ENCODE peak calls at places on chromosomes 1 and 21, in six cellular contexts. One of them, this sample, is unnamed.

GRCh38 chr1:71850936-71851335 is 431.4 kb downstream of the NEGR1 start:
- DNase-seq in CD8-positive, alpha-beta T cell: no peak
- DNase-seq in GM23338: no peak
- DNase-seq in fibroblast of the aortic adventitia: peak; percentile 58
- DNase-seq in cardiac muscle cell: no peak
- DNase-seq in spleen: no peak
- DNase-seq in this sample: no peak

GRCh38 chr1:19414490-19414889 is 70.8 kb downstream of the CAPZB start:
- DNase-seq in CD8-positive, alpha-beta T cell: no peak
- DNase-seq in GM23338: no peak
- DNase-seq in fibroblast of the aortic adventitia: peak; percentile 87
- DNase-seq in cardiac muscle cell: no peak
- DNase-seq in spleen: no peak
- DNase-seq in this sample: no peak

GRCh38 chr1:178075323-178075722 is 18.6 kb upstream of the RASAL2 start:
- DNase-seq in CD8-positive, alpha-beta T cell: no peak
- DNase-seq in GM23338: no peak
- DNase-seq in fibroblast of the aortic adventitia: peak; percentile 39
- DNase-seq in cardiac muscle cell: no peak
- DNase-seq in spleen: no peak
- DNase-seq in this sample: no peak

GRCh38 chr1:230849451-230850194 is 18.7 kb downstream of the C1orf198 start:
- DNase-seq in CD8-positive, alpha-beta T cell: no peak
- DNase-seq in GM23338: no peak
- DNase-seq in fibroblast of the aortic adventitia: peak; percentile 97
- DNase-seq in cardiac muscle cell: peak; percentile 43
- DNase-seq in spleen: no peak
- DNase-seq in this sample: no peak

GRCh38 chr1:37323486-37324377 is 150.6 kb upstream of the ZC3H12A start:
- DNase-seq in CD8-positive, alpha-beta T cell: no peak
- DNase-seq in GM23338: peak; percentile 88
- DNase-seq in fibroblast of the aortic adventitia: peak; percentile 2
- DNase-seq in cardiac muscle cell: no peak
- DNase-seq in spleen: peak; percentile 66
- DNase-seq in this sample: no peak

GRCh38 chr1:228093050-228093906 is 9.8 kb downstream of the C1orf35 start:
- DNase-seq in CD8-positive, alpha-beta T cell: no peak
- DNase-seq in GM23338: no peak
- DNase-seq in fibroblast of the aortic adventitia: no peak
- DNase-seq in cardiac muscle cell: no peak
- DNase-seq in spleen: no peak
- DNase-seq in this sample: no peak

GRCh38 chr1:73205294-73205973 is 923.1 kb upstream of the NEGR1 start:
- DNase-seq in CD8-positive, alpha-beta T cell: no peak
- DNase-seq in GM23338: peak; percentile 44
- DNase-seq in fibroblast of the aortic adventitia: no peak
- DNase-seq in cardiac muscle cell: peak; percentile 5
- DNase-seq in spleen: no peak
- DNase-seq in this sample: no peak

GRCh38 chr1:97046765-97047411 is 325.3 kb downstream of the PTBP2 start:
- DNase-seq in CD8-positive, alpha-beta T cell: no peak
- DNase-seq in GM23338: no peak
- DNase-seq in fibroblast of the aortic adventitia: no peak
- DNase-seq in cardiac muscle cell: no peak
- DNase-seq in spleen: no peak
- DNase-seq in this sample: no peak

GRCh38 chr1:20846461-20847374 is 59.6 kb upstream of the HP1BP3 start:
- DNase-seq in CD8-positive, alpha-beta T cell: no peak
- DNase-seq in GM23338: no peak
- DNase-seq in fibroblast of the aortic adventitia: no peak
- DNase-seq in cardiac muscle cell: no peak
- DNase-seq in spleen: no peak
- DNase-seq in this sample: no peak

GRCh38 chr1:16167331-16168143 is 11.7 kb upstream of the EPHA2 start:
- DNase-seq in CD8-positive, alpha-beta T cell: peak; percentile 60
- DNase-seq in GM23338: peak; percentile 92
- DNase-seq in fibroblast of the aortic adventitia: no peak
- DNase-seq in cardiac muscle cell: peak; percentile 81
- DNase-seq in spleen: peak; percentile 87
- DNase-seq in this sample: peak; percentile 50

GRCh38 chr1:35663434-35663833 is 22.1 kb upstream of the PSMB2 start:
- DNase-seq in CD8-positive, alpha-beta T cell: no peak
- DNase-seq in GM23338: no peak
- DNase-seq in fibroblast of the aortic adventitia: no peak
- DNase-seq in cardiac muscle cell: no peak
- DNase-seq in spleen: no peak
- DNase-seq in this sample: no peak

GRCh38 chr1:102840741-102841140 is 267.6 kb downstream of the COL11A1 start:
- DNase-seq in CD8-positive, alpha-beta T cell: no peak
- DNase-seq in GM23338: no peak
- DNase-seq in fibroblast of the aortic adventitia: no peak
- DNase-seq in cardiac muscle cell: no peak
- DNase-seq in spleen: no peak
- DNase-seq in this sample: no peak

GRCh38 chr1:234943801-234944402 is 184.7 kb downstream of the TOMM20 start:
- DNase-seq in CD8-positive, alpha-beta T cell: no peak
- DNase-seq in GM23338: no peak
- DNase-seq in fibroblast of the aortic adventitia: no peak
- DNase-seq in cardiac muscle cell: no peak
- DNase-seq in spleen: no peak
- DNase-seq in this sample: no peak

GRCh38 chr1:244860914-244861610 is 3.3 kb downstream of the HNRNPU start:
- DNase-seq in CD8-positive, alpha-beta T cell: no peak
- DNase-seq in GM23338: no peak
- DNase-seq in fibroblast of the aortic adventitia: no peak
- DNase-seq in cardiac muscle cell: no peak
- DNase-seq in spleen: no peak
- DNase-seq in this sample: no peak

GRCh38 chr1:27388337-27389005 is 4.0 kb upstream of the GPR3 start:
- DNase-seq in CD8-positive, alpha-beta T cell: peak; percentile 83
- DNase-seq in GM23338: peak; percentile 89
- DNase-seq in fibroblast of the aortic adventitia: peak; percentile 50
- DNase-seq in cardiac muscle cell: peak; percentile 74
- DNase-seq in spleen: peak; percentile 87
- DNase-seq in this sample: peak; percentile 65

GRCh38 chr1:96721382-96722160 is at the start of gene PTBP2:
- DNase-seq in CD8-positive, alpha-beta T cell: peak; percentile 82
- DNase-seq in GM23338: peak; percentile 89
- DNase-seq in fibroblast of the aortic adventitia: peak; percentile 66
- DNase-seq in cardiac muscle cell: peak; percentile 94
- DNase-seq in spleen: peak; percentile 97
- DNase-seq in this sample: peak; percentile 71

DNA sequence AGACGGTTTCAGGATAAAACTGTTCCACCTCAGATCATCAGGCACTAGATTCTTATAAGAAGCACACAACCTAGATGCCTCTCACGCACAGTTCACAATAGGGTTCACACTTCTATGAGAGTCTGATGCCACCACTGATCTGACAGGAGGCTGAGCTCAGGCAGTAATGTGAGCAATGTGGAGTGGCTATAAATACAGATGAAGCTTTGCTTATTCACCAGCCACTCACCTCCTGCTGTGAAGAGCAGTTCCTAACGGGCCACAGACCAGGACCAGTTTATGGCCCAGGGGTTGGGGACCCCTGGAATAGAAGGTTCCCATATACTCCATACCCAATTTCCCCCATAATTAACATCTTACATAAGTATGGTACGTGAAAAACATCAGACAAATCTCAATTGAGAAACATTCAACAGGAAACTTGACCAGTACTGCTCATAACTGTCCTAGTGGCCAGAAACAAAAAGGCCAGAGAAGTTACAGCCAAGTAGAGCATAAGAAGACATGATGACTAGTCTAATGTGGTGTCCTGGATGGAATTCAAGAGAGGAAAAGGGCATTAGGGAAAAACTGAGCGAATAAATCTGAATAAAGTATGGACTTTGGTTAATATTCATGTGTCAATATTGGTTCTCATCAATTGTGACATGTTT is 24.7 kb upstream of the IGSF5 start:
- DNase-seq in CD8-positive, alpha-beta T cell: no peak
- DNase-seq in GM23338: peak; percentile 6
- DNase-seq in fibroblast of the aortic adventitia: no peak
- DNase-seq in cardiac muscle cell: peak; percentile 19
- DNase-seq in spleen: no peak
- DNase-seq in this sample: no peak
- TF ChIP-seq CTCF in CD8-positive, alpha-beta T cell: no peak
- TF ChIP-seq CTCF in GM23338: no peak
- TF ChIP-seq CTCF in fibroblast of the aortic adventitia: no peak
- TF ChIP-seq CTCF in cardiac muscle cell: no peak
- TF ChIP-seq CTCF in spleen: no peak
- TF ChIP-seq CTCF in this sample: no peak

DNA sequence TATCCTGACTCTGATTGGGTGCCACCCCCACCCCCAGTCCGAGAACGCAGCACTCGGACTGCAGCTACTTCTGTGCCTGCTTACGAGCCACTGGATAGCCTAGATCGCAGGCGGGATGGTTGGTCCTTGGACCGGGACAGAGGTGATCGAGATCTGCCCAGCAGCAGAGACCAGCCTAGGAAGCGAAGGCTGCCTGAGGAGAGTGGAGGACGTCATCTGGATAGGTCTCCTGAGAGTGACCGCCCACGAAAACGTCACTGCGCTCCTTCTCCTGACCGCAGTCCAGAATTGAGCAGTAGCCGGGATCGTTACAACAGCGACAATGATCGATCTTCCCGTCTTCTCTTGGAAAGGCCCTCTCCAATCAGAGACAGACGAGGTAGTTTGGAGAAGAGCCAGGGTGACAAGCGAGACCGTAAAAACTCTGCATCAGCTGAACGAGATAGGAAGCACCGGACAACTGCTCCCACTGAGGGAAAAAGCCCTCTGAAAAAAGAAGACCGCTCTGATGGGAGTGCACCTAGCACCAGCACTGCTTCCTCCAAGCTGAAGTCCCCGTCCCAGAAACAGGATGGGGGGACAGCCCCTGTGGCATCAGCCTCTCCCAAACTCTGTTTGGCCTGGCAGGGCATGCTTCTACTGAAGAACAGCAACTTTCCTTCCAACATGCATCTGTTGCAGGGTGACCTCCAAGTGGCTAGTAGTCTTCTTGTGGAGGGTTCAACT is 2.1 kb downstream of the RBM15 start:
- DNase-seq in CD8-positive, alpha-beta T cell: no peak
- DNase-seq in GM23338: no peak
- DNase-seq in fibroblast of the aortic adventitia: no peak
- DNase-seq in cardiac muscle cell: no peak
- DNase-seq in spleen: peak; percentile 76
- DNase-seq in this sample: no peak
- TF ChIP-seq CTCF in CD8-positive, alpha-beta T cell: no peak
- TF ChIP-seq CTCF in GM23338: no peak
- TF ChIP-seq CTCF in fibroblast of the aortic adventitia: no peak
- TF ChIP-seq CTCF in cardiac muscle cell: no peak
- TF ChIP-seq CTCF in spleen: no peak
- TF ChIP-seq CTCF in this sample: no peak

DNA sequence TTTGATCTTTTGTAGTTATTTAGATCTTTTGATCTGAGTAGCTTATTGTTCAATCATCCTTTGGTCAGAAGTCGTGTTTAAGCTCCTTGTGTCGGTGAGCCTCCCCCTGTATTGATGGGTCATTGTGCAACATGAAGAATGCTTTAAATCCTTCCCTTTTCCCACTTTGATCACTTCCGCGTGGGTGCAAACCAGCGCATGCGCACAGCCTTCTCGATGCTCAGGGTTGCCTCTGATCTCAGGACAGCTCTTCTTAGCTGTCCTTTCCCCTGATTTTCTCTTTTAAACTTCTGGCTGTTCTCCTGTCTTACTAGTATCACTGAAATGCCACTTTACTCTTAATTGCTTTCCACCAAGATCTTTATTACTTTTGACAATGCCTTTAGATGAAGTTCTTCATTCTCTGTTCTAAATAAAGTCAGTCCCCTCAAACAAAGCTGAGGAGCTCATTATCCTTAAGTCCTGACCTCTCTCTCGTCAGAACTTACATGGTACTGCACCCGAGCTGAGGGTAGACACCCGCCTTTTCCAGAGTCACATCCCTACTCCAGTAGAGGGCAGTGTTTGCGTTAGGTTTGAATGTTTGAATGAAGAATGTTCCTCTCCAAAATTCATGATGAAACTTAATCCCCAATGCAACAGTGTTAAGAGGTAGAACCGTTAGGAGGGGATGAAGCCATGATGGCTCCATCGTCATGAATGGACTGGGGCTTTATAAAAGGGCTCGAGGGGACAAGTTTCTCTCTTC is 547.9 kb upstream of the TMPRSS15 start:
- DNase-seq in CD8-positive, alpha-beta T cell: no peak
- DNase-seq in GM23338: peak; percentile 93
- DNase-seq in fibroblast of the aortic adventitia: no peak
- DNase-seq in cardiac muscle cell: peak; percentile 82
- DNase-seq in spleen: no peak
- DNase-seq in this sample: no peak
- TF ChIP-seq CTCF in CD8-positive, alpha-beta T cell: no peak
- TF ChIP-seq CTCF in GM23338: peak; percentile 77
- TF ChIP-seq CTCF in fibroblast of the aortic adventitia: no peak
- TF ChIP-seq CTCF in cardiac muscle cell: no peak
- TF ChIP-seq CTCF in spleen: peak; percentile 24
- TF ChIP-seq CTCF in this sample: no peak

GRCh38 chr1:154992721-154993571 is 440 bp upstream of the LENEP start:
- DNase-seq in CD8-positive, alpha-beta T cell: no peak
- DNase-seq in GM23338: peak; percentile 65
- DNase-seq in fibroblast of the aortic adventitia: peak; percentile 51
- DNase-seq in cardiac muscle cell: no peak
- DNase-seq in spleen: peak; percentile 41
- DNase-seq in this sample: no peak
- TF ChIP-seq CTCF in CD8-positive, alpha-beta T cell: no peak
- TF ChIP-seq CTCF in GM23338: peak; percentile 58
- TF ChIP-seq CTCF in fibroblast of the aortic adventitia: peak; percentile 15
- TF ChIP-seq CTCF in cardiac muscle cell: peak; percentile 27
- TF ChIP-seq CTCF in spleen: no peak
- TF ChIP-seq CTCF in this sample: no peak

DNA sequence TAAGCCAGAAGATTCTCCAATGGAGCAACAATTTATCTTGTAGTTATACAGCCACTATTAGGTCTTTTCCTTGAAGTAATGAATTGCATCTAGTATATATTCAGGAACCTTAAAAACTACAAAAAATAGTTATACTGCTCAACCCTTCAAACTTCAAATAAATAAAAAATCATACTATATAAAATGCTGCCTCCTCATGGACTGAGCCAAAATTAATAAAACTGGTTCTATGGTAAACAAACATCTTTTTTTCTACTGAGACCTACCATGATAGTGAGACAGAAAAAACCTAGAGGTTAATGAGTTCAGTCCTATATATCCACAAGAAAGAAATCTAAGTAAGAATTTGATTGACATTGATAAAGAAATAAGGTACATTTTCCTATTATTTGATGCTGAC is 67.7 kb downstream of the GPATCH2 start:
- DNase-seq in CD8-positive, alpha-beta T cell: no peak
- DNase-seq in GM23338: no peak
- DNase-seq in fibroblast of the aortic adventitia: no peak
- DNase-seq in cardiac muscle cell: no peak
- DNase-seq in spleen: no peak
- DNase-seq in this sample: no peak
- TF ChIP-seq CTCF in CD8-positive, alpha-beta T cell: no peak
- TF ChIP-seq CTCF in GM23338: no peak
- TF ChIP-seq CTCF in fibroblast of the aortic adventitia: no peak
- TF ChIP-seq CTCF in cardiac muscle cell: no peak
- TF ChIP-seq CTCF in spleen: no peak
- TF ChIP-seq CTCF in this sample: no peak

GRCh38 chr1:240111558-240111957 is 19.9 kb downstream of the FMN2 start:
- DNase-seq in CD8-positive, alpha-beta T cell: no peak
- DNase-seq in GM23338: peak; percentile 35
- DNase-seq in fibroblast of the aortic adventitia: no peak
- DNase-seq in cardiac muscle cell: no peak
- DNase-seq in spleen: no peak
- DNase-seq in this sample: no peak
- TF ChIP-seq CTCF in CD8-positive, alpha-beta T cell: no peak
- TF ChIP-seq CTCF in GM23338: no peak
- TF ChIP-seq CTCF in fibroblast of the aortic adventitia: peak; percentile 17
- TF ChIP-seq CTCF in cardiac muscle cell: no peak
- TF ChIP-seq CTCF in spleen: no peak
- TF ChIP-seq CTCF in this sample: no peak

GRCh38 chr1:186987769-186988168 is 159.0 kb downstream of the PLA2G4A start:
- DNase-seq in CD8-positive, alpha-beta T cell: no peak
- DNase-seq in GM23338: peak; percentile 20
- DNase-seq in fibroblast of the aortic adventitia: no peak
- DNase-seq in cardiac muscle cell: no peak
- DNase-seq in spleen: no peak
- DNase-seq in this sample: no peak
- TF ChIP-seq CTCF in CD8-positive, alpha-beta T cell: no peak
- TF ChIP-seq CTCF in GM23338: no peak
- TF ChIP-seq CTCF in fibroblast of the aortic adventitia: peak; percentile 49
- TF ChIP-seq CTCF in cardiac muscle cell: peak; percentile 18
- TF ChIP-seq CTCF in spleen: no peak
- TF ChIP-seq CTCF in this sample: no peak

This sample was measured in CD4-positive, alpha-beta T cell.